ENCODE peak calls at places on chromosomes 3 and 15, in seven cellular contexts. T is posterior cingulate gyrus; R is right lobe of liver; Y is C1 segment of cervical spinal cord; E is neural progenitor cell; W is activated CD4-positive, alpha-beta T cell treated with anti-CD3 and anti-CD28 coated beads, Interleukin-2, amount 50 U/mL, for 1 hour; G is T-helper 9 cell. U is an unnamed sample.
A peak's percentile ranks its signal among the peaks of the same experiment; 100 is the strongest.

GRCh38 chr3:81989274-81989673 is 227.8 kb upstream of the GBE1 start:
- DNase-seq in W (no peak), R (no peak), Y (no peak), E (no peak), T (no peak), G (no peak), U (no peak)

GRCh38 chr3:136305879-136306278 is 55.7 kb downstream of the PCCB start:
- DNase-seq in G (no peak), Y (no peak), W (no peak), R (no peak), T (no peak), E (no peak), U (no peak)

GRCh38 chr3:52176188-52176752 is 21.7 kb upstream of the ALAS1 start:
- DNase-seq in G (no peak), T (no peak), W (no peak), R (peak; percentile 40), E (no peak), Y (no peak), U (no peak)

GRCh38 chr3:177832862-177833261 is 635.6 kb upstream of the TBL1XR1 start:
- DNase-seq in T (no peak), G (no peak), E (no peak), Y (no peak), W (no peak), R (no peak), U (no peak)

GRCh38 chr3:194275721-194276120 is 75.4 kb downstream of the CPN2 start:
- DNase-seq in W (no peak), Y (no peak), T (no peak), G (no peak), R (no peak), E (no peak), U (no peak)

GRCh38 chr15:96428742-96429141 is 98.2 kb downstream of the NR2F2 start:
- DNase-seq in Y (no peak), R (no peak), G (no peak), W (no peak), T (no peak), E (no peak), U (no peak)

GRCh38 chr3:169165196-169166159 is 498.0 kb downstream of the MECOM start:
- DNase-seq in E (no peak), G (no peak), Y (no peak), R (no peak), T (no peak), W (no peak), U (no peak)

GRCh38 chr15:50066202-50066601 is 52.8 kb downstream of the ATP8B4 start:
- DNase-seq in Y (no peak), R (no peak), T (no peak), E (no peak), W (no peak), G (no peak), U (no peak)

GRCh38 chr3:195249057-195249770 is 21.7 kb downstream of the XXYLT1 start:
- DNase-seq in T (no peak), E (no peak), W (no peak), G (no peak), R (no peak), Y (no peak), U (no peak)

GRCh38 chr15:25805006-25805405 is 58.1 kb downstream of the ATP10A start:
- DNase-seq in R (no peak), W (no peak), E (no peak), T (no peak), Y (no peak), G (no peak), U (no peak)

GRCh38 chr3:76044601-76045600 is 259.6 kb upstream of the ZNF717 start:
- DNase-seq in W (no peak), E (peak; percentile 54), R (no peak), T (peak; percentile 11), G (no peak), Y (no peak), U (no peak)

GRCh38 chr3:194281766-194282165 is 69.4 kb downstream of the CPN2 start:
- DNase-seq in R (no peak), W (no peak), G (no peak), E (no peak), T (no peak), Y (no peak), U (no peak)